ENCODE peak calls at places on chromosomes 3 and 15, in eight cellular contexts. C is GM12891, Y is IMR-90, W is tibial nerve, H is H1, T is ovary, R is HCT116, F is heart left ventricle. V is an unnamed sample.

GRCh38 chr3:124686028-124686670 is 44.1 kb upstream of the UMPS start:
- DNase-seq in C (no peak), W (no peak), F (no peak), R (no peak), H (no peak), Y (peak), T (no peak), V (no peak)

GRCh38 chr3:136802481-136802996 is 16.4 kb upstream of the SLC35G2 start:
- DNase-seq in H (no peak), R (peak), C (no peak), W (no peak), T (no peak), Y (peak), F (peak), V (no peak)

GRCh38 chr15:78004919-78005634 is 72.4 kb downstream of the TBC1D2B start:
- DNase-seq in H (no peak), R (no peak), C (no peak), F (peak), Y (peak), T (peak), W (peak), V (peak)

GRCh38 chr3:57803647-57804081 is 47.6 kb downstream of the SLMAP start:
- DNase-seq in Y (peak), W (no peak), T (no peak), F (peak), C (no peak), R (peak), H (peak), V (peak)

GRCh38 chr3:73298243-73299183 is 237.1 kb downstream of the EBLN2 start:
- DNase-seq in R (no peak), Y (no peak), C (no peak), F (no peak), W (no peak), H (no peak), T (no peak), V (no peak)

GRCh38 chr3:164460851-164461250 is 617.4 kb downstream of the SI start:
- DNase-seq in W (no peak), Y (no peak), F (no peak), C (no peak), T (no peak), R (no peak), H (no peak), V (no peak)

GRCh38 chr3:167609156-167609555 is 44.6 kb downstream of the WDR49 start:
- DNase-seq in H (no peak), Y (no peak), R (no peak), W (no peak), F (no peak), T (no peak), C (no peak), V (no peak)

GRCh38 chr3:81531256-81531655 is 230.2 kb downstream of the GBE1 start:
- DNase-seq in R (no peak), W (no peak), H (no peak), C (no peak), Y (no peak), F (no peak), T (no peak), V (no peak)

GRCh38 chr3:39408493-39409372 is 2.2 kb downstream of the RPSA start:
- DNase-seq in R (no peak), C (no peak), H (no peak), W (no peak), F (no peak), Y (no peak), T (no peak), V (no peak)

GRCh38 chr15:78550815-78551214 is 10.6 kb downstream of the PSMA4 start:
- DNase-seq in H (no peak), F (no peak), C (no peak), Y (no peak), R (no peak), T (no peak), W (no peak), V (no peak)

GRCh38 chr15:25693321-25694237 is 169.5 kb downstream of the ATP10A start:
- DNase-seq in C (no peak), Y (peak), H (no peak), R (no peak), F (peak), W (no peak), T (no peak), V (peak)

GRCh38 chr15:69359724-69360123 is 54.4 kb upstream of the KIF23 start:
- DNase-seq in C (no peak), F (no peak), W (no peak), R (no peak), T (no peak), H (no peak), Y (peak), V (no peak)

GRCh38 chr3:48795997-48796732 is 51.5 kb downstream of the PRKAR2A start:
- DNase-seq in F (no peak), R (no peak), H (no peak), C (no peak), T (no peak), Y (no peak), W (no peak), V (peak)

GRCh38 chr3:15197340-15198029 is 8.6 kb upstream of the CAPN7 start:
- DNase-seq in C (no peak), H (no peak), R (no peak), W (no peak), Y (no peak), T (no peak), F (no peak), V (no peak)

GRCh38 chr15:71195242-71195641 is 80.0 kb downstream of the THSD4 start:
- DNase-seq in T (no peak), R (peak), F (no peak), H (no peak), W (no peak), C (no peak), Y (no peak), V (no peak)

GRCh38 chr3:176941674-176942073 is 255.6 kb downstream of the TBL1XR1 start:
- DNase-seq in T (no peak), H (no peak), C (no peak), Y (no peak), R (no peak), F (no peak), W (no peak), V (no peak)

GRCh38 chr3:147405552-147406254 is 640 bp downstream of the ZIC4 start:
- DNase-seq in C (no peak), F (no peak), H (no peak), R (no peak), T (no peak), Y (no peak), W (no peak), V (no peak)

GRCh38 chr3:82133070-82133606 is 371.7 kb upstream of the GBE1 start:
- DNase-seq in R (peak), C (no peak), T (peak), H (peak), F (peak), Y (peak), W (peak), V (peak)

GRCh38 chr3:161066926-161067325 is 38.2 kb downstream of the B3GALNT1 start:
- DNase-seq in F (no peak), H (no peak), Y (no peak), T (no peak), W (no peak), R (no peak), C (no peak), V (no peak)

GRCh38 chr15:33104276-33104675 is 90.2 kb downstream of the FMN1 start:
- DNase-seq in T (no peak), H (no peak), F (no peak), C (no peak), W (no peak), Y (peak), R (peak), V (no peak)

GRCh38 chr3:131582438-131582837 is 79.7 kb upstream of the MRPL3 start:
- DNase-seq in R (no peak), W (no peak), C (no peak), Y (no peak), T (no peak), F (no peak), H (no peak), V (no peak)

GRCh38 chr15:47355759-47356158 is 361.5 kb upstream of the SEMA6D start:
- DNase-seq in W (no peak), H (no peak), C (no peak), Y (no peak), R (no peak), F (no peak), T (no peak), V (no peak)

GRCh38 chr3:30970183-30970582 is 75.7 kb upstream of the GADL1 start:
- DNase-seq in W (no peak), Y (no peak), H (no peak), R (no peak), F (no peak), C (no peak), T (no peak), V (no peak)

GRCh38 chr15:81133782-81134461 is at the start of gene CFAP161:
- DNase-seq in C (no peak), F (peak), Y (peak), H (peak), T (peak), R (peak), W (peak), V (peak)

GRCh38 chr3:47408839-47409229 is 28.0 kb downstream of the PTPN23 start:
- DNase-seq in H (no peak), R (no peak), T (no peak), Y (no peak), F (no peak), C (no peak), W (no peak), V (no peak)

GRCh38 chr3:122111974-122112373 is 56.8 kb downstream of the CD86 start:
- DNase-seq in H (no peak), Y (no peak), F (no peak), C (no peak), W (no peak), T (no peak), R (no peak), V (no peak)

GRCh38 chr3:113238503-113238902 is 27.1 kb downstream of the BOC start:
- DNase-seq in H (no peak), F (no peak), W (no peak), R (no peak), T (no peak), C (no peak), Y (no peak), V (no peak)

GRCh38 chr3:152396867-152397266 is 128.1 kb downstream of the MBNL1 start:
- DNase-seq in C (no peak), Y (no peak), R (no peak), F (no peak), W (no peak), T (no peak), H (no peak), V (no peak)

GRCh38 chr3:186708983-186709679 is 8.0 kb upstream of the KNG1 start:
- DNase-seq in W (no peak), Y (no peak), R (no peak), C (no peak), F (no peak), T (no peak), H (no peak), V (no peak)

GRCh38 chr3:46882377-46883015 is 5.0 kb downstream of the PTH1R start:
- DNase-seq in W (no peak), F (no peak), T (peak), R (no peak), H (no peak), Y (no peak), C (peak), V (no peak)

GRCh38 chr3:126699011-126699410 is 5.0 kb upstream of the CHCHD6 start:
- DNase-seq in F (no peak), W (no peak), C (no peak), H (no peak), T (no peak), Y (no peak), R (no peak), V (no peak)

GRCh38 chr3:192892981-192893827 is 24.5 kb downstream of the MB21D2 start:
- DNase-seq in F (peak), T (no peak), C (peak), Y (peak), H (no peak), R (peak), W (peak), V (peak)

GRCh38 chr15:40128746-40129660 is 20.3 kb upstream of the BMF start:
- DNase-seq in C (no peak), W (no peak), Y (no peak), F (no peak), T (no peak), R (no peak), H (no peak), V (no peak)

GRCh38 chr3:160130950-160131349 is 94.3 kb upstream of the C3orf80 start:
- DNase-seq in R (no peak), T (no peak), F (no peak), Y (peak), W (no peak), H (no peak), C (no peak), V (no peak)

GRCh38 chr3:183132409-183132808 is 30.1 kb downstream of the LAMP3 start:
- DNase-seq in C (no peak), W (no peak), H (no peak), R (no peak), T (no peak), Y (no peak), F (no peak), V (no peak)

DNA sequence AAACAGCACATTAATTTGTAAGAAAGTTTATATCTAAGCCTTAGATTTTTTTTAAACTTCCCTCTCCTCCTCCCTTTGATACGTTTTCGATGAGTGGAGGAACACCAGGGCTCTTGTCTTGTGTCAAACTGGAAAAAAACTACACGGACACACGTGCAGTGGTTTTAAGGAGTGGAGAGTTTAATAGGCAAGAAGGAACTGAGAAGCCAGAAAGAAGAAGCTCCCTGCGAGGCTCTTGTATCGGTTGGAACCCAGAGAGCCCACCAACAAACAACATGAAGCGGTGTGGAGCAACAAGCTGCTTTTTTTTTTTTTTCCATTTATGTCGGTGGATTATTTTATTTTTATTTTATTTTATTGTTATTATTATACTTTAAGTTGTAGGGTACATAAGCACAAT is 18.6 kb downstream of the NDUFB4 start:
- DNase-seq in T (no peak), C (no peak), W (no peak), F (no peak), H (no peak), R (no peak), Y (no peak), V (no peak)
- TF ChIP-seq POLR2A in T (no peak), C (no peak), W (no peak), F (no peak), H (no peak), R (no peak), Y (no peak), V (no peak)

GRCh38 chr15:72222433-72222832 is 8.6 kb downstream of the PKM start:
- DNase-seq in Y (no peak), C (no peak), R (no peak), F (peak), T (no peak), W (no peak), H (no peak), V (no peak)
- TF ChIP-seq POLR2A in Y (no peak), C (peak), R (no peak), F (no peak), T (no peak), W (no peak), H (no peak), V (no peak)

DNA sequence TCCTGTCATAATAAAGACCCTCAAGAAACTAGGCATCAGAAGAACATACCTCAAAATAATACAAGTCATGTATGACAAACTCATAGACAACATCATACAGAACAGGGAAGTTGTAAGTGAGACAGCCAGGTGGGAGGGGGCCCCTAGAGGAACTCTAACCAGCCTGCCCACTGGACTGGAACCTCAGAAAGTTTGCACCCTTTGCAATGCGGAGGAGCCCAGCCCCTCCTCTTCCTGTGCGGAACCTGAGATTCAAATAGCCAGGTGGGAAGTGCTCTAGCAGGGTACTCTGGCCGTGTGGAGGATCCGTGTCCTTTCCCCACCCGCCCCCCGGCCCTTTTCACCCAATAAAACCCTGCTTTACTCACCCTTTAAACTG is 387.0 kb upstream of the CBLB start:
- DNase-seq in F (no peak), W (no peak), T (no peak), H (no peak), C (peak), Y (no peak), R (no peak), V (no peak)
- TF ChIP-seq POLR2A in F (no peak), W (no peak), T (no peak), H (no peak), C (peak), Y (no peak), R (no peak), V (no peak)

GRCh38 chr15:74408385-74408784 is 25.4 kb downstream of the SEMA7A start:
- DNase-seq in T (no peak), W (no peak), Y (no peak), F (no peak), R (no peak), C (no peak), H (no peak), V (no peak)

GRCh38 chr15:74406992-74407705 is 26.6 kb downstream of the SEMA7A start:
- DNase-seq in Y (peak), F (no peak), W (no peak), T (peak), R (no peak), H (no peak), C (no peak), V (no peak)

GRCh38 chr15:74410502-74410901 is 23.3 kb downstream of the SEMA7A start:
- DNase-seq in R (no peak), T (no peak), Y (no peak), W (no peak), H (no peak), C (no peak), F (no peak), V (no peak)

GRCh38 chr15:74408815-74409214 is 24.9 kb downstream of the SEMA7A start:
- DNase-seq in T (no peak), F (no peak), W (no peak), H (no peak), Y (no peak), R (no peak), C (no peak), V (no peak)

DNA sequence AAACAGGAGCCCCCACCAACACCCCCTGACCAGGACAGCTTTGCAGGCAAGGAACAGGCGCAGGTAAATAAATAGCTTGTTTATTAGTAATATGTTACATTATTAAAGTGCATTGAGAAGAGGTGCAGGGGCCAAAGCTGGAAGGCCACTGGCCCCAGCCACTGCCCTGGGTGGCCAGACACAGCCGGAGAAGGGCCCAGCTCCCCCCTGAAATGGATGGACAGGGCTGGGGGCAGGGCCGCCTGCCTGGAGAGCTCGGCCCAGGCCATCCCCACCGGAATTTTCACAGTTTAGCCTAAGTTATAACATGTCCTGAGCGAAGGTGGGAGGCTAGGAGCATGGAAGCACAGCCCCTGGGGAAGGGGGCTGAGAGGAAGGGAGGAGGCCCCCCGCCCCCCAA is 24.5 kb downstream of the SEMA7A start:
- DNase-seq in H (no peak), F (no peak), Y (no peak), T (no peak), W (no peak), C (no peak), R (no peak), V (no peak)
- TF ChIP-seq POLR2A in H (no peak), F (no peak), Y (no peak), T (no peak), W (no peak), C (no peak), R (no peak), V (no peak)

DNA sequence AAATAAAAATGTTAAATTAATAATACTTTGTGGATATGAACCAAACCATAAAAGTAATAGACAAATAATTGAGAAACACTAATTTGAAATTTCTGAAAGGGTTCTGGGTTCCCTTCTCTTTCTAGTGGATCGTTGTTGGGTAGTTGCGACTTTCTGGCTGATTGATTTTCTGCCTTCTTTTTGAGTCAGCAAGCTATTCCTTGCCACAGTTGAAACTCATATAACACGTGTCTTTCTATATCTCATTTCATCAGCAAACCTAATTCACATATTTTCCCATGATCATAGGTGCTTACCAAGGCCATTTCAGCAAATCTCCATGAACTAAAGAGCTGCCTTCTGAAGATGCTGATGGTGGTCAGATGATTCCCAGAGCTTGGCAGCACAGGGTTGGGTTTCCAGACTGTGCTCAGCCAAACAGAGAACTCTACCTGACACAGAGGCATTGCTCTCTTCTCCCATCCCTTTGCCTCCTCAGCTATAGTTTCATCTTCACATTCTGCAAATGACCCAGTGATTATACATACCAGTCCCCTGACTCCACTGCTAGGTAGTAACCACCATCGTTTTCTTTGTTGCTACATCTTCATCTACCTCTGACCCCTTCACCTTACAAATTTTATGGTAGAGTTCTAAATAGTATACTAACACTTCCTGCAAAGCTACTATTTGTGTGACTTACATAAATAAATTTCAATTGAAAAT is 383.9 kb upstream of the DPH6 start:
- DNase-seq in F (no peak), C (no peak), H (no peak), W (no peak), R (no peak), T (no peak), Y (no peak), V (no peak)
- TF ChIP-seq POLR2A in F (no peak), C (no peak), H (no peak), W (no peak), R (no peak), T (no peak), Y (no peak), V (no peak)

GRCh38 chr3:12853803-12854202 is 12.4 kb upstream of the RPL32 start:
- DNase-seq in C (no peak), W (no peak), F (no peak), H (no peak), T (no peak), Y (no peak), R (no peak), V (no peak)
- TF ChIP-seq POLR2A in C (no peak), W (no peak), F (no peak), H (no peak), T (no peak), Y (no peak), R (no peak), V (no peak)